ENCODE peak calls at places on chromosomes 4 and X, in five cellular contexts. N is heart left ventricle, D is foreskin fibroblast, U is GM23338, A is body of pancreas. J is an unnamed sample.
A peak's percentile ranks its signal among the peaks of the same experiment; 100 is the strongest.

GRCh38 chr4:183905593-183906485 is 732 bp downstream of the STOX2 start:
- DNase-seq in N (peak; percentile 72), D (peak; percentile 31), U (peak; percentile 98), A (peak; percentile 56), J (no peak)

GRCh38 chrX:40176256-40176978 is 78.7 kb upstream of the BCOR start:
- DNase-seq in N (peak; percentile 87), D (peak; percentile 64), U (peak; percentile 52), A (peak; percentile 65), J (no peak)

GRCh38 chr4:168522371-168522770 is 25.5 kb downstream of the PALLD start:
- DNase-seq in N (no peak), D (no peak), U (no peak), A (no peak), J (no peak)

GRCh38 chr4:179307297-179308136 is 1865.3 kb upstream of the AGA start:
- DNase-seq in N (no peak), D (peak; percentile 2), U (peak; percentile 83), A (peak; percentile 46), J (peak; percentile 1)

GRCh38 chrX:367349-367748 is 19.4 kb downstream of the PPP2R3B start:
- DNase-seq in N (no peak), D (no peak), U (no peak), A (no peak), J (no peak)

GRCh38 chrX:155534800-155535199 is 76.4 kb upstream of the F8A3 start:
- DNase-seq in N (no peak), D (no peak), U (no peak), A (no peak), J (no peak)

GRCh38 chr4:11698033-11698432 is 269.3 kb upstream of the HS3ST1 start:
- DNase-seq in N (no peak), D (no peak), U (no peak), A (no peak), J (peak; percentile 22)

GRCh38 chr4:132227349-132228165 is 921.5 kb upstream of the PCDH10 start:
- DNase-seq in N (no peak), D (peak; percentile 48), U (peak; percentile 80), A (peak; percentile 57), J (no peak)

GRCh38 chr4:36587909-36588472 is 306.6 kb downstream of the DTHD1 start:
- DNase-seq in N (no peak), D (no peak), U (no peak), A (no peak), J (no peak)

GRCh38 chrX:74242050-74242449 is 61.9 kb upstream of the ZCCHC13 start:
- DNase-seq in N (no peak), D (peak; percentile 49), U (no peak), A (no peak), J (peak; percentile 23)

GRCh38 chrX:65536291-65536690 is 1.7 kb upstream of the LAS1L start:
- DNase-seq in N (no peak), D (no peak), U (no peak), A (no peak), J (no peak)

GRCh38 chrX:154327026-154327820 is 31.6 kb downstream of the TKTL1 start:
- DNase-seq in N (no peak), D (peak; percentile 73), U (no peak), A (no peak), J (no peak)

GRCh38 chrX:40261955-40262596 is 164.3 kb upstream of the BCOR start:
- DNase-seq in N (no peak), D (no peak), U (no peak), A (peak; percentile 10), J (no peak)

GRCh38 chr4:37661643-37662221 is 24.4 kb downstream of the RELL1 start:
- DNase-seq in N (no peak), D (peak; percentile 70), U (no peak), A (no peak), J (no peak)

GRCh38 chr4:152109585-152110509 is 349.0 kb upstream of the GATB start:
- DNase-seq in N (no peak), D (peak; percentile 38), U (no peak), A (no peak), J (peak; percentile 47)

GRCh38 chrX:55056820-55057690 is 17.8 kb upstream of the PAGE2B start:
- DNase-seq in N (no peak), D (peak; percentile 8), U (no peak), A (no peak), J (no peak)

GRCh38 chrX:13147147-13147546 is 102.7 kb upstream of the FAM9C start:
- DNase-seq in N (no peak), D (no peak), U (no peak), A (no peak), J (no peak)

GRCh38 chr4:186029731-186030421 is 39.1 kb upstream of the TLR3 start:
- DNase-seq in N (peak; percentile 90), D (no peak), U (peak; percentile 30), A (peak; percentile 74), J (peak; percentile 49)

GRCh38 chr4:53055274-53055673 is 193.2 kb downstream of the RASL11B start:
- DNase-seq in N (no peak), D (peak; percentile 83), U (no peak), A (no peak), J (peak; percentile 88)

DNA sequence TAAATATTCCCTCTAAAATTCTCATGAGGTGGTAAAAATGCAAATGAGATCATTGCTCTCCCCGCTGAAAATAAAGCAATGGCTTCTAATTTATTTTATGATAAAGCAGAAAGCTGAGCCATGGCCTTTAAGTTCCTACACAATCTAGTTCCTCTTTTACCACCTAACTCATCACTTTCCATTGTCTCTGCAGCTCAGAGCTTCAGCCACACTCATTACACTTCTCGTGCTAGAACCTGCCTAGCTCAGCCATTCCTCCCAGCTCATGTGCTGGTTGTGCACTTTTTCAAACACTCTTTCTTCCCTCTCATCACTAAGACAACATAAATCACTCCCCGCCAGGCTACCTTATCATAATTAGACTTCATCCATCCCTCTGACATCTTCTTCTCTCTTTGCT is 1112.1 kb upstream of the PRKX start:
- DNase-seq in N (no peak), D (no peak), U (no peak), A (no peak), J (no peak)
- TF ChIP-seq CTCF in N (no peak), D (no peak), U (no peak), A (no peak), J (no peak)

DNA sequence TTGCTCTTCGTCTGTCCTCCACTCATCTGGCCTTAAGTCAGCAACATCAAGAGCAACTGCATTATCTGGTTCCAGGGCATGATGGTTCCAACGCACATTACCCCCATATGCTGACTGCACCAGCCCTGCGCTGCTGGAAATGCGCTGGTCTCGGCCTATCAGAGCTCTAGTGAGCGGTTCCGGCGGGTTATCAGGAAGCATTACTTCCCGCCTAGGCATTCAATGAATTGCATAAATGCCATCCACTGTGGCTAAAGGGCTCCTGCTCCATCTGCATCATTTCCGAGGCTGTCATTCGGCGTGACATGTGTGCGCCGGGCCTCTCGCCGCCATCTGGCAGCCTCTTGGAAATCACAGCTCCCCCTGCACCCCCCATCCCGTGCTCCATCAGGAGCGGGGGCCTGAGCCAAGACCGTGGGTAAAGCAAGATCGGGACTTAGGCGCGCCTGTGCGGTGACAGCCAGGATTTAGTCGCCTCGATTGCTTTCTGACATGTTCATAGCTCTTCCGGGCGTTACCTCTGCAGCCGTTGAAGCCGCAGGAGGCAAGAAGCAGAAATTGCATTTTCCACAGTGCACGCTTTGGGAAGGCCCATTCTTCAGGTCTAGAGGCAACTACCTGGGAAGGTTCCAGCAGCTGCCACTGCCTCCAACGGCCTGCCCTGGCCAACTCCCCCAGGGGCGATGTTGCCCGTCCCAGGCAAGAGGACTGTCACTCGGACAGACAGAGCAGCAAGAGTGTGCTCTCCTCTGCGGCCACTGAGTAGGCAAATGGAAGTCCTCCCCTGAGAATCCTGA is 64.3 kb downstream of the SEPSECS start:
- DNase-seq in N (no peak), D (no peak), U (peak; percentile 11), A (no peak), J (no peak)
- H3K4me3 ChIP-seq in N (no peak overlapping the region), D (no peak overlapping the region), U (no peak overlapping the region), A (no peak overlapping the region), J (no peak overlapping the region)

DNA sequence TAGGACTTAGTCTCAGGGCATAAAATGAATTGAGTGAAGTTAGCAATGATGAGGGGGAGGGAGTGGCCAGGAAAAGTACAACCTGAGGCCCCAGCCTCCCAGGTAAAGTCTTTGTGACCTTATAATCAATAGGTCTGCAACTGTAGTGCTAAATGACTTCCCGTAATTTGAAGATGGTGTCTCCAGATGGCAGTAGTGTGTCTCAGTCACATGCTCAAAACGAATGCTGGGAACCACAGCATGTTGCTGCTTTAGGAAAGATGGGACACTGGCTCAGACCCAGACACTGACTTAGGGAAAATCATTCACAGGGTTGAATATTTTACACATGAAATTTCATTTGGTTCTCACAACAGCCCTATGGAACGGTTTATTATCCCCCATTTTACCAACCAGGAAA is 10.3 kb downstream of the SRPX2 start:
- DNase-seq in N (no peak), D (peak; percentile 52), U (peak; percentile 60), A (no peak), J (no peak)
- TF ChIP-seq CTCF in N (no peak), D (no peak), U (peak; percentile 26), A (no peak), J (peak; percentile 27)

DNA sequence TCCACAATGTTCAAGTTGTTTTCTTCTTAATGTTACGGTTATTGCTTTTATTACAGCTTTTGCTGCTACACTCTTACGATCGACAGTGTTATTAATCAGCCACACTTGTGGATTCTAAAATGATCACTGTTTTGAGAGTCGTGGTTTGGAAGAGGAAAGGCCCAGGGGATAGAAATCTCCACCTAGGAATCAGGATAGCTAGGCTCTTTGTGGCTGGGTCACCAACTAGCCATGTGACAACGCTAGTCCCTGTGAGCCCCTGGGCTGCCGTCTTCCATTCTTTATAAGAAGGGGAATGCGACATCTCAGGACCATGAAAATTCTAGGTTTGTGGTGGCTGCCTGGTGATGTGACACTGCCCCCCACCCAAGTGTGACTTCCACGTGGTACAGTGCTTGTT is 380 bp downstream of the SLC34A2 start:
- DNase-seq in N (no peak), D (no peak), U (no peak), A (no peak), J (no peak)
- H3K4me3 ChIP-seq in N (no peak overlapping the region), D (no peak overlapping the region), U (peak overlapping the region; percentile 68), A (no peak overlapping the region), J (no peak overlapping the region)

DNA sequence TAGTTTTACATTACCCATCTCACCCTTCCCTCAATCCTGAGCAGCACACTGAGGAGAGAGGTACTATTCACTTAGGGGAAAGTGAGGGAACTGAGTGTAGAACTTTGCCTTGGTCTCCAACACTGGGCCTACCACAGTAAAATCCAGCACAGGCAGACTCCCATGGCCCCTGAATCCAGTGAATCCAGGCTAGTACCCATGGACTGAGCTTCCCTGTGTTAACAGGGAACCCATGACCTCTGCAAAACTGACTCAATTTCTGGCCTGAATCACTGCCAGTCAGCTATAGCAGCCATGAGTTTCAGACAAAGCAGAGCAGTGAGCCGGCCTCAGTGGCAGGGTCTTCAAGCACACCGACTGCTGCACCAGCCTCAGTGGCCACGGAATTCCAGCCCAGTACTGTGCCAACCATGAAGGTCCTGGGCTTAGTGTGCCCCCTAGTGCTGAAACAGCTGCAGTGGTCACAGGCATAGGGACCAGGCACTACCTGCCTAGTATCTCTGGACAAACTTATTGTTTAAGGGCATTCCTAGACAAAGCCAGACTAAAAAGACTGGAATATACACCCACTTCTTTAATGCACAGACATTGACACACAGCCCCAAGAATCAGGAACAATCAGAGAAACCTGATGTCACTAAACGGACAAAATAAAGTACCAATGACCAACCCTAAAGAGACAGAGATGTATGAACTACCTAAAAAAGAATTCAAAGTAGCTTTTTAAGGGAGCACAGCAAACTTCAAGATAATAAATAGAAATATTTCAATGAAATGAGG is 127.4 kb upstream of the RPL34 start:
- DNase-seq in N (no peak), D (peak; percentile 30), U (peak; percentile 82), A (no peak), J (no peak)
- TF ChIP-seq CTCF in N (no peak), D (peak; percentile 63), U (peak; percentile 90), A (no peak), J (peak; percentile 60)

GRCh38 chr4:161577604-161578301 is 586.0 kb downstream of the FSTL5 start:
- DNase-seq in N (no peak), D (peak; percentile 66), U (no peak), A (no peak), J (peak; percentile 53)
- H3K4me3 ChIP-seq in N (no peak overlapping the region), D (no peak overlapping the region), U (no peak overlapping the region), A (no peak overlapping the region), J (no peak overlapping the region)

GRCh38 chrX:79477691-79478090 is 110.6 kb upstream of the ITM2A start:
- DNase-seq in N (no peak), D (no peak), U (no peak), A (no peak), J (no peak)
- TF ChIP-seq CTCF in N (no peak), D (no peak), U (no peak), A (no peak), J (no peak)

J was measured in astrocyte of the cerebellum.